ENCODE peak calls at places on chromosomes 16 and 17, in four cellular contexts. One of them, this sample, is unnamed. For H3K9me3, the result is how much of the 10 kb centered on the place peaks cover.

GRCh38 chr16:11424118-11424460 is 78.8 kb downstream of the RMI2 start:
- DNase-seq in SK-N-SH: no peak
- DNase-seq in neural progenitor cell: no peak
- DNase-seq in colonic mucosa: no peak
- DNase-seq in this sample: no peak

GRCh38 chr16:85126731-85127662 is 14.7 kb upstream of the CIBAR2 start:
- DNase-seq in neural progenitor cell: peak
- DNase-seq in colonic mucosa: no peak
- DNase-seq in SK-N-SH: peak
- DNase-seq in this sample: peak

GRCh38 chr16:73205153-73205549 is 157.2 kb upstream of the ZFHX3 start:
- DNase-seq in neural progenitor cell: no peak
- DNase-seq in SK-N-SH: no peak
- DNase-seq in colonic mucosa: no peak
- DNase-seq in this sample: no peak

GRCh38 chr16:65547799-65548446 is 426.1 kb upstream of the CDH11 start:
- DNase-seq in colonic mucosa: no peak
- DNase-seq in neural progenitor cell: peak
- DNase-seq in SK-N-SH: peak
- DNase-seq in this sample: no peak

GRCh38 chr16:1450218-1450617 is 5.9 kb upstream of the CCDC154 start:
- DNase-seq in neural progenitor cell: no peak
- DNase-seq in SK-N-SH: no peak
- DNase-seq in colonic mucosa: no peak
- DNase-seq in this sample: no peak

GRCh38 chr16:85611455-85612190 is 1.5 kb upstream of the GSE1 start:
- DNase-seq in neural progenitor cell: peak
- DNase-seq in SK-N-SH: peak
- DNase-seq in colonic mucosa: peak
- DNase-seq in this sample: peak

GRCh38 chr16:87897563-87898505 is 28.5 kb upstream of the SLC7A5 start:
- DNase-seq in SK-N-SH: no peak
- DNase-seq in colonic mucosa: no peak
- DNase-seq in neural progenitor cell: no peak
- DNase-seq in this sample: no peak

GRCh38 chr17:82684207-82684903 is 14.1 kb downstream of the RAB40B start:
- DNase-seq in SK-N-SH: no peak
- DNase-seq in colonic mucosa: peak
- DNase-seq in neural progenitor cell: no peak
- DNase-seq in this sample: peak

GRCh38 chr17:8976638-8977037 is 11.1 kb upstream of the PIK3R5 start:
- DNase-seq in neural progenitor cell: no peak
- DNase-seq in colonic mucosa: no peak
- DNase-seq in SK-N-SH: no peak
- DNase-seq in this sample: no peak

GRCh38 chr16:17471745-17472075 is 950 bp upstream of the XYLT1 start:
- DNase-seq in colonic mucosa: no peak
- DNase-seq in neural progenitor cell: no peak
- DNase-seq in SK-N-SH: no peak
- DNase-seq in this sample: no peak

GRCh38 chr17:8225813-8226535 is 15.6 kb upstream of the AURKB start:
- DNase-seq in neural progenitor cell: peak
- DNase-seq in colonic mucosa: peak
- DNase-seq in SK-N-SH: no peak
- DNase-seq in this sample: peak

GRCh38 chr16:48300391-48300856 is 53.1 kb upstream of the ABCC11 start:
- DNase-seq in SK-N-SH: no peak
- DNase-seq in neural progenitor cell: no peak
- DNase-seq in colonic mucosa: no peak
- DNase-seq in this sample: no peak

GRCh38 chr16:75169899-75170405 is 21.6 kb downstream of the ZFP1 start:
- DNase-seq in neural progenitor cell: no peak
- DNase-seq in SK-N-SH: no peak
- DNase-seq in colonic mucosa: no peak
- DNase-seq in this sample: no peak
- H3K9me3 ChIP-seq in neural progenitor cell: under half
- H3K9me3 ChIP-seq in SK-N-SH: under half
- H3K9me3 ChIP-seq in colonic mucosa: under half
- H3K9me3 ChIP-seq in this sample: half or more

DNA sequence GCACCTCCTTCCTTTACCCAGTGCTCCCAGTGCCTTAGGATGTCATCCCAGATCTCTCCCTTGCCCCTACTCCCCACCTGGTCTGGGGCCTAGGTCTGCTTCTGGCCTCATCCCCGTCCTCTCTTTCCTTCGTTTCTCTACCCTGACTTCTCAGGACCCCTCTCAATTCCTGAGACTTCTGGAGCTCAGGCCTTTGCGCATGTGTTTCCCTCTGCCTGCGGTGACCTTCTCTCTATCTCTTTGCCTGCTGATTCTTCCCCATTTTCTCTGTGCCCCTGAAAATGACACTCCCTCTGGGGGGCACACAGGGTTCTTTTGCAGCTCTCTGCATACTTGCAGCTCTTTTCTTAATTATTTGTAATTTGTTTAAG is 13.5 kb downstream of the ADORA2B start:
- DNase-seq in neural progenitor cell: no peak
- DNase-seq in SK-N-SH: no peak
- DNase-seq in colonic mucosa: no peak
- DNase-seq in this sample: no peak
- H3K4me3 ChIP-seq in neural progenitor cell: no peak
- H3K4me3 ChIP-seq in SK-N-SH: no peak
- H3K4me3 ChIP-seq in colonic mucosa: no peak
- H3K4me3 ChIP-seq in this sample: no peak

GRCh38 chr17:49438439-49438861 is 23.8 kb upstream of the PHB1 start:
- DNase-seq in neural progenitor cell: peak
- DNase-seq in colonic mucosa: no peak
- DNase-seq in SK-N-SH: no peak
- DNase-seq in this sample: no peak

GRCh38 chr17:49437696-49438438 is 23.2 kb upstream of the PHB1 start:
- DNase-seq in neural progenitor cell: no peak
- DNase-seq in SK-N-SH: no peak
- DNase-seq in colonic mucosa: no peak
- DNase-seq in this sample: no peak

GRCh38 chr17:49439305-49439672 is 24.6 kb upstream of the PHB1 start:
- DNase-seq in colonic mucosa: no peak
- DNase-seq in neural progenitor cell: no peak
- DNase-seq in SK-N-SH: no peak
- DNase-seq in this sample: no peak

GRCh38 chr17:49439673-49440571 is 25.2 kb upstream of the PHB1 start:
- DNase-seq in colonic mucosa: no peak
- DNase-seq in neural progenitor cell: peak
- DNase-seq in SK-N-SH: no peak
- DNase-seq in this sample: no peak

GRCh38 chr17:49438885-49439284 is 24.2 kb upstream of the PHB1 start:
- DNase-seq in colonic mucosa: no peak
- DNase-seq in neural progenitor cell: peak
- DNase-seq in SK-N-SH: peak
- DNase-seq in this sample: no peak
- TF ChIP-seq CTCF in colonic mucosa: no peak
- TF ChIP-seq CTCF in neural progenitor cell: peak
- TF ChIP-seq CTCF in SK-N-SH: no peak
- TF ChIP-seq CTCF in this sample: no peak

GRCh38 chr16:79714440-79714839 is 113.9 kb upstream of the MAF start:
- DNase-seq in neural progenitor cell: no peak
- DNase-seq in colonic mucosa: no peak
- DNase-seq in SK-N-SH: no peak
- DNase-seq in this sample: no peak
- H3K9me3 ChIP-seq in neural progenitor cell: under half
- H3K9me3 ChIP-seq in colonic mucosa: under half
- H3K9me3 ChIP-seq in SK-N-SH: under half
- H3K9me3 ChIP-seq in this sample: under half

DNA sequence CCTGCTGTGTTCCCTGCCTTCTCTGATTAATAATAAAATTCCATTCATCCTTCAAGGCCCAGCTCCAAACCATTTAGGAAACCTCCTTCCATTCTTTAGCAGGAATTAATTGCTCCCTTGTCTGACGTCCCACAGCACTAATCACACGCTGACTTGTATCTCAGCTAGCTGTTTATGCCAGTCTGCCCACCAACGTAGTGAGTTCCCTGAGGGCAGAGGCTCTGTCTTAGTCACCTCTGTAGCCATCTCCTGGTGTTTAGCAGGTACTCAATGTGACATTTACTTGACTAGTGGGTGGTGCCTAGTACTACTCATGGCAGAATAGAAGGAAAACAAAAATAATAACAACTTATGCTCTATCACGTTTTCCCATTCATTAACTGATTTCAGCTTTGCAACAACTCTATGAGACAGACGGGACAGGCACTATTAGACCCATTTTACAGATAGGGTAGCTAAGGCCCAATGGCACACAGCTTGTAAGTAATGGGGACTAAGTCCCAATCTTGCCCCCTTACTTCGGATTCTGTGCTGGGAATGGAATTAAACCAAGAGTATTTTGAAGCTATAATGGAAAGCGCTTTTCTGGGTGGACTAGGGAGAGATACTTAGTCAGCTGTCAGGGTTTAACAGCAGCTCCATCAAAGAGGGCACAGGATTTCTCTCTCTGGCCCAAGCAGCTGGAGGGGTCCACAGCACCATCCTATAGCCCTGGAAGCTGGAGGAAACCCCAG is 931 bp upstream of the WIPF2 start:
- DNase-seq in neural progenitor cell: no peak
- DNase-seq in SK-N-SH: no peak
- DNase-seq in colonic mucosa: no peak
- DNase-seq in this sample: no peak
- H3K4me3 ChIP-seq in neural progenitor cell: peak
- H3K4me3 ChIP-seq in SK-N-SH: peak
- H3K4me3 ChIP-seq in colonic mucosa: no peak
- H3K4me3 ChIP-seq in this sample: peak

GRCh38 chr16:8519643-8520042 is 70.7 kb downstream of the TMEM114 start:
- DNase-seq in neural progenitor cell: no peak
- DNase-seq in colonic mucosa: no peak
- DNase-seq in SK-N-SH: no peak
- DNase-seq in this sample: no peak
- TF ChIP-seq CTCF in neural progenitor cell: no peak
- TF ChIP-seq CTCF in colonic mucosa: no peak
- TF ChIP-seq CTCF in SK-N-SH: no peak
- TF ChIP-seq CTCF in this sample: no peak

DNA sequence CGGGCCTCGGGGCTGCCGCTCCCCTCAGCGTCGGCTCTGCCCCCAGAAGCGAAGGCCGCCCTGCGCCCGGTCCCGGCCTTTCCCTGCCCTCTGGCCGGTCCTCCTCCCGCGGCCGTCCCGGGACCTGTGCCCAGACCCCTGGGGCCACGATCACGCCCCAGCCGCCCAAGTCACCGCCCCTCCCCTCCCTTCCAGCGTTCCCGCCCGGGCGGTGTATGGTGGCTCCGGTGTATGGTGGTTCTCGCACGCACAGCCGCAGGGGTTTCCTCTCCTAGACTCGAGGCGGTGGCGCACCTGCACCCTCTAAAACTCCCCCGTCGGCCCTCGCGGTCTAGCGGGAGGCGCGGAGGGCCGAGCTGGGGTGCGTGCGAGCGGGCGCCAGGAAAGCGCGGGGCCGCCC is 10.0 kb downstream of the TIGD7 start:
- DNase-seq in SK-N-SH: no peak
- DNase-seq in neural progenitor cell: no peak
- DNase-seq in colonic mucosa: no peak
- DNase-seq in this sample: no peak
- H3K9me3 ChIP-seq in SK-N-SH: under half
- H3K9me3 ChIP-seq in neural progenitor cell: under half
- H3K9me3 ChIP-seq in colonic mucosa: under half
- H3K9me3 ChIP-seq in this sample: half or more

DNA sequence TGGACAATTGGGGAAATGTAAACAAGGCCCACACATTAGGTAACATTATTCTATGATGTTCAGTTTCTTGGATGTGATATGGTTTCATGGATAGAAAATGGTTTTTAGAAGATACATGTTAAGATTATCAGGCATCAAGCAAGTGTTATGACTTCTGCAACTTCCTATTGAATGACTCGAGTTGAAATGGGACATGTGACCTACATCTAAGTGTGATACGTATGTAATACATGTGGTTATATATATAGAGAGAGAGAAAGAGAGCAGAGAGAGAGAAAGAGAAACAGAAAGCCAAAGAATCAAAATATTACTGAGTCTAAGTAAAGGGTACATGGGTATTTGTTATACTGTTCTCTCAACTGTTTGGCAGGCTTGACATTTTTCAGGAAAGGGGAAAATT is 1.7 kb downstream of the TMEM170A start:
- DNase-seq in colonic mucosa: no peak
- DNase-seq in neural progenitor cell: no peak
- DNase-seq in SK-N-SH: no peak
- DNase-seq in this sample: no peak
- H3K4me3 ChIP-seq in colonic mucosa: peak
- H3K4me3 ChIP-seq in neural progenitor cell: peak
- H3K4me3 ChIP-seq in SK-N-SH: peak
- H3K4me3 ChIP-seq in this sample: peak

DNA sequence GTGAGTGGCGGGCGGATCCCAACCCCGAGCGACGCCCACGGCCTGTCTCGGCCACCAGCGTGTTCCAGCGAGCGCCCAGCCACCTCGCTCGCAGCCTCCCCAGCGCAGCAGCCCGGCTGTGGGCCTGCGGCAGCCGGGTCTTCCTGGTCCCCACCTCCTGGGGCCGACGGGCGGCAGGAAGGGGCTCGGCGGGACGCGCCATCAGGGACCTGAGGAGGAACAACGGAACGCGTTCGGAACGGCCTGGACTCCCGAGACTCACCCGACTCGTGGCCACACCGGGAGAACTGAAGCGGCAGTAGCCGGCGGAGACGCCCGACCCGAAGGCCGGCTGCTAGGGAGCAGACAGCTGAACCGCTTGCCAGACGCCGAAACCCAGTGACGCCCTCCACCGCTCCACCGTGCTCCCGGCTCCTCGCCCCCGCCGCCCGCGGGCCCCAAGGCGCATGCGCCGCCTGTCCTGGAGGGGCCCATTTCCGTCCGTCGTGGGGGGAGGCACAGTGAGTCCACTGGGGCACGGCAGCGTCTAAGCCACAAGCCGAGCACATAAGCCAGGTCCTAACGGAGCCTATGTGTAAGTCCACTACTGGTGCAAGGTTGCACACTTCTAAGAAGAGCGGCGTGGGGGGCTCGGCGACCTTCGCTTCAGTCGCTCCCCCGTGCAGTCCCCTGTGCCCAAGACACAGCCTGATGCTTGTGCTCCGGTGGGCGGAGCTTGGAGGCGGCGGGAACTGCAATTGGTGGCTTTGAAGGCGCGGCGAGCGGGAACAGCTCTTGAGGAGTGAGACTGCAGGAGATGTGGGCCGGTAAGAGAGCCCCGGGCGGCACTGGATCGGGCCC is at the start of the genes CENPN and CMC2:
- DNase-seq in neural progenitor cell: peak
- DNase-seq in SK-N-SH: peak
- DNase-seq in colonic mucosa: peak
- DNase-seq in this sample: peak
- TF ChIP-seq CTCF in neural progenitor cell: no peak
- TF ChIP-seq CTCF in SK-N-SH: no peak
- TF ChIP-seq CTCF in colonic mucosa: no peak
- TF ChIP-seq CTCF in this sample: no peak